ENCODE peak calls at places on chromosome 1, in ten cellular contexts. W is transverse colon; S is bronchial epithelial cell; P is ACHN; V is NCI-H2029; K is heart right ventricle; N is amygdala; U is stimulated activated CD4-positive, alpha-beta T cell treated with anti-CD3 and anti-CD28 coated beads, Interleukin-4, amount 100 ng/mL, for 48 hours; R is stimulated activated CD8-positive, alpha-beta memory T cell treated with anti-CD3 and anti-CD28 coated beads, Interleukin-4, amount 100 ng/mL, for 1 hour; B is dorsolateral prefrontal cortex. Q is an unnamed sample.

GRCh38 chr1:201790261-201790660 is 38.7 kb upstream of the IPO9 start:
- DNase-seq in S (peak; percentile 60), B (no peak), U (no peak), W (no peak), R (no peak), V (no peak), N (no peak), K (no peak), P (peak; percentile 25), Q (no peak)

GRCh38 chr1:157363660-157364140 is 188.6 kb downstream of the FCRL5 start:
- DNase-seq in B (no peak), S (peak; percentile 40), R (no peak), N (no peak), V (no peak), W (peak; percentile 45), U (no peak), P (peak; percentile 51), K (no peak), Q (peak; percentile 96)

GRCh38 chr1:39392851-39393573 is 98.4 kb upstream of the BMP8A start:
- DNase-seq in B (no peak), K (no peak), N (no peak), W (no peak), V (no peak), P (no peak), U (no peak), R (no peak), S (no peak), Q (no peak)

GRCh38 chr1:39592069-39592468 is 15.5 kb upstream of the PABPC4 start:
- DNase-seq in V (no peak), U (no peak), B (no peak), S (peak; percentile 72), P (no peak), W (no peak), K (no peak), R (no peak), N (no peak), Q (no peak)

GRCh38 chr1:206655471-206655882 is 20.1 kb downstream of the DYRK3 start:
- DNase-seq in P (no peak), K (no peak), U (no peak), N (no peak), S (no peak), W (no peak), R (no peak), B (no peak), V (peak; percentile 32), Q (no peak)

GRCh38 chr1:71080178-71080781 is 555 bp downstream of the ZRANB2 start:
- DNase-seq in K (no peak), W (no peak), V (no peak), U (peak; percentile 11), N (no peak), R (no peak), S (peak; percentile 5), P (peak; percentile 5), B (peak; percentile 4), Q (peak; percentile 28)

GRCh38 chr1:17653728-17654351 is 101.3 kb upstream of the ACTL8 start:
- DNase-seq in W (no peak), V (no peak), B (peak; percentile 72), R (no peak), U (peak; percentile 5), N (peak; percentile 10), S (peak; percentile 4), P (peak; percentile 39), K (peak; percentile 20), Q (peak; percentile 28)

GRCh38 chr1:157234705-157235273 is 96.6 kb upstream of the ETV3 start:
- DNase-seq in V (no peak), K (no peak), P (no peak), S (no peak), R (no peak), N (no peak), U (no peak), B (no peak), W (no peak), Q (no peak)

GRCh38 chr1:207959141-207959825 is 48.4 kb upstream of the CD34 start:
- DNase-seq in K (peak; percentile 86), P (peak; percentile 32), U (no peak), R (no peak), N (peak; percentile 20), W (peak; percentile 60), S (peak; percentile 24), B (peak; percentile 56), V (no peak), Q (no peak)

GRCh38 chr1:66312316-66312715 is 221.6 kb upstream of the SGIP1 start:
- DNase-seq in R (no peak), W (no peak), S (no peak), P (no peak), U (no peak), K (no peak), N (no peak), B (no peak), V (no peak), Q (no peak)

GRCh38 chr1:181095763-181096184 is 7.3 kb downstream of the IER5 start:
- DNase-seq in U (no peak), N (no peak), S (no peak), K (no peak), W (no peak), B (no peak), P (no peak), V (no peak), R (no peak), Q (no peak)

GRCh38 chr1:61253912-61254628 is 171.7 kb downstream of the NFIA start:
- DNase-seq in V (no peak), S (no peak), R (no peak), P (no peak), B (no peak), N (no peak), K (no peak), W (no peak), U (no peak), Q (no peak)

GRCh38 chr1:201810466-201811216 is 18.3 kb upstream of the IPO9 start:
- DNase-seq in N (no peak), U (no peak), W (no peak), P (no peak), B (no peak), K (no peak), V (no peak), R (no peak), S (no peak), Q (no peak)

GRCh38 chr1:171663854-171664550 is 11.5 kb upstream of the MYOC start:
- DNase-seq in R (no peak), N (no peak), U (no peak), B (no peak), V (no peak), P (no peak), S (no peak), K (no peak), W (no peak), Q (no peak)